ENCODE peak calls at places on chromosomes 5 and 9, in eight cellular contexts. One of them, this sample, is unnamed.

GRCh38 chr5:123511648-123512605 is at the start of gene CSNK1G3:
- DNase-seq in dorsolateral prefrontal cortex: peak
- DNase-seq in HFF-Myc: peak
- DNase-seq in K562: peak
- DNase-seq in heart right ventricle: peak
- DNase-seq in transverse colon: peak
- DNase-seq in epithelial cell of esophagus: peak
- DNase-seq in tibial nerve: peak
- DNase-seq in this sample: peak

GRCh38 chr9:120755827-120756434 is 37.3 kb downstream of the FBXW2 start:
- DNase-seq in dorsolateral prefrontal cortex: no peak
- DNase-seq in HFF-Myc: peak
- DNase-seq in K562: peak
- DNase-seq in heart right ventricle: peak
- DNase-seq in transverse colon: peak
- DNase-seq in epithelial cell of esophagus: peak
- DNase-seq in tibial nerve: peak
- DNase-seq in this sample: no peak

GRCh38 chr5:103834216-103834615 is 271.6 kb upstream of the NUDT12 start:
- DNase-seq in dorsolateral prefrontal cortex: no peak
- DNase-seq in HFF-Myc: no peak
- DNase-seq in K562: no peak
- DNase-seq in heart right ventricle: no peak
- DNase-seq in transverse colon: no peak
- DNase-seq in epithelial cell of esophagus: no peak
- DNase-seq in tibial nerve: no peak
- DNase-seq in this sample: no peak

GRCh38 chr5:39714036-39714698 is 289.4 kb upstream of the DAB2 start:
- DNase-seq in dorsolateral prefrontal cortex: no peak
- DNase-seq in HFF-Myc: no peak
- DNase-seq in K562: peak
- DNase-seq in heart right ventricle: peak
- DNase-seq in transverse colon: peak
- DNase-seq in epithelial cell of esophagus: peak
- DNase-seq in tibial nerve: no peak
- DNase-seq in this sample: no peak

GRCh38 chr5:168583742-168584482 is 4.7 kb upstream of the PANK3 start:
- DNase-seq in dorsolateral prefrontal cortex: no peak
- DNase-seq in HFF-Myc: no peak
- DNase-seq in K562: no peak
- DNase-seq in heart right ventricle: no peak
- DNase-seq in transverse colon: no peak
- DNase-seq in epithelial cell of esophagus: no peak
- DNase-seq in tibial nerve: no peak
- DNase-seq in this sample: no peak

GRCh38 chr5:92687793-92688467 is 893.1 kb downstream of the NR2F1-AS1 start:
- DNase-seq in dorsolateral prefrontal cortex: no peak
- DNase-seq in HFF-Myc: peak
- DNase-seq in K562: no peak
- DNase-seq in heart right ventricle: no peak
- DNase-seq in transverse colon: no peak
- DNase-seq in epithelial cell of esophagus: peak
- DNase-seq in tibial nerve: no peak
- DNase-seq in this sample: peak

GRCh38 chr5:140108093-140109049 is 5.5 kb upstream of the PURA start:
- DNase-seq in dorsolateral prefrontal cortex: peak
- DNase-seq in HFF-Myc: no peak
- DNase-seq in K562: no peak
- DNase-seq in heart right ventricle: peak
- DNase-seq in transverse colon: peak
- DNase-seq in epithelial cell of esophagus: peak
- DNase-seq in tibial nerve: no peak
- DNase-seq in this sample: no peak

GRCh38 chr5:6758201-6758600 is 45.0 kb downstream of the TENT4A start:
- DNase-seq in dorsolateral prefrontal cortex: no peak
- DNase-seq in HFF-Myc: no peak
- DNase-seq in K562: no peak
- DNase-seq in heart right ventricle: no peak
- DNase-seq in transverse colon: no peak
- DNase-seq in epithelial cell of esophagus: no peak
- DNase-seq in tibial nerve: no peak
- DNase-seq in this sample: no peak

GRCh38 chr9:132721661-132722060 is 51.4 kb downstream of the GTF3C4 start:
- DNase-seq in dorsolateral prefrontal cortex: no peak
- DNase-seq in HFF-Myc: no peak
- DNase-seq in K562: no peak
- DNase-seq in heart right ventricle: no peak
- DNase-seq in transverse colon: no peak
- DNase-seq in epithelial cell of esophagus: no peak
- DNase-seq in tibial nerve: no peak
- DNase-seq in this sample: no peak

GRCh38 chr5:178279723-178280438 is 47.3 kb upstream of the PHYKPL start:
- DNase-seq in dorsolateral prefrontal cortex: peak
- DNase-seq in HFF-Myc: peak
- DNase-seq in K562: peak
- DNase-seq in heart right ventricle: peak
- DNase-seq in transverse colon: peak
- DNase-seq in epithelial cell of esophagus: peak
- DNase-seq in tibial nerve: peak
- DNase-seq in this sample: peak

GRCh38 chr9:89935791-89936190 is 331.0 kb downstream of the GADD45G start:
- DNase-seq in dorsolateral prefrontal cortex: no peak
- DNase-seq in HFF-Myc: no peak
- DNase-seq in K562: no peak
- DNase-seq in heart right ventricle: no peak
- DNase-seq in transverse colon: no peak
- DNase-seq in epithelial cell of esophagus: no peak
- DNase-seq in tibial nerve: no peak
- DNase-seq in this sample: no peak

GRCh38 chr5:98771389-98772109 is 1.9 kb upstream of the RGMB start:
- DNase-seq in dorsolateral prefrontal cortex: no peak
- DNase-seq in HFF-Myc: peak
- DNase-seq in K562: peak
- DNase-seq in heart right ventricle: peak
- DNase-seq in transverse colon: peak
- DNase-seq in epithelial cell of esophagus: peak
- DNase-seq in tibial nerve: peak
- DNase-seq in this sample: peak

GRCh38 chr5:1515311-1515920 is 8.3 kb downstream of the LPCAT1 start:
- DNase-seq in dorsolateral prefrontal cortex: peak
- DNase-seq in HFF-Myc: no peak
- DNase-seq in K562: peak
- DNase-seq in heart right ventricle: no peak
- DNase-seq in transverse colon: peak
- DNase-seq in epithelial cell of esophagus: no peak
- DNase-seq in tibial nerve: peak
- DNase-seq in this sample: no peak

GRCh38 chr5:125137535-125137934 is 391.1 kb upstream of the ZNF608 start:
- DNase-seq in dorsolateral prefrontal cortex: no peak
- DNase-seq in HFF-Myc: no peak
- DNase-seq in K562: no peak
- DNase-seq in heart right ventricle: no peak
- DNase-seq in transverse colon: no peak
- DNase-seq in epithelial cell of esophagus: peak
- DNase-seq in tibial nerve: no peak
- DNase-seq in this sample: no peak

GRCh38 chr5:158917731-158918130 is 182.0 kb downstream of the EBF1 start:
- DNase-seq in dorsolateral prefrontal cortex: no peak
- DNase-seq in HFF-Myc: no peak
- DNase-seq in K562: no peak
- DNase-seq in heart right ventricle: peak
- DNase-seq in transverse colon: no peak
- DNase-seq in epithelial cell of esophagus: no peak
- DNase-seq in tibial nerve: no peak
- DNase-seq in this sample: no peak

GRCh38 chr9:121962421-121962820 is 130.7 kb downstream of the TTLL11 start:
- DNase-seq in dorsolateral prefrontal cortex: no peak
- DNase-seq in HFF-Myc: no peak
- DNase-seq in K562: no peak
- DNase-seq in heart right ventricle: no peak
- DNase-seq in transverse colon: no peak
- DNase-seq in epithelial cell of esophagus: peak
- DNase-seq in tibial nerve: no peak
- DNase-seq in this sample: no peak

DNA sequence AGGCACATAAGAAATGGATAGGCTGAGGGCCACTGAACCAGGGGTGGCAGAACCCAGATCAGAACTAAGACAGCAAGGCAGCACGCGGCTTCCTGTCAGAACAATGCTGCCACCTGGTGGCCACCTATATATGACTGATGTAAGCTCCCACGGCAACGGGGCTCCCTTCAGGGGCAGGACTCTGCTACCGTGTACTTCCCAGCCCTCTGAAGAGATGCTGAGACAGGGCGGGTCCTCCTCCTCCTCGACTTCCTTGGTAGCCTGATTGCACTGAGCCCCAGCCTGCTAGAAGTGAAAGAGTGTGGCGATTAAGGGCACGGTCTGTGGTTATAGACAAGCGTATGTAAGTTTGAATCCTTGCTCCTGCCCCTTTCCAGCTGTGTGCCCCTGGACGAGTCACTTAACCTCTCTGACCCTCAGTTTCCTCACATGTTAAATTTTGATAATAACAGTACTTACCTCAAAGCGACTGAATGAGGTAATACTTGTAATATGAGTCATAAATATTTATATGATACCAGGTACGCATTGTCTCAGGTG is 13.3 kb downstream of the RPS14 start:
- DNase-seq in dorsolateral prefrontal cortex: peak
- DNase-seq in HFF-Myc: peak
- DNase-seq in K562: peak
- DNase-seq in heart right ventricle: peak
- DNase-seq in transverse colon: peak
- DNase-seq in epithelial cell of esophagus: peak
- DNase-seq in tibial nerve: peak
- DNase-seq in this sample: peak
- TF ChIP-seq CTCF in dorsolateral prefrontal cortex: peak
- TF ChIP-seq CTCF in HFF-Myc: peak
- TF ChIP-seq CTCF in K562: peak
- TF ChIP-seq CTCF in heart right ventricle: peak
- TF ChIP-seq CTCF in transverse colon: peak
- TF ChIP-seq CTCF in epithelial cell of esophagus: peak
- TF ChIP-seq CTCF in tibial nerve: peak
- TF ChIP-seq CTCF in this sample: peak

GRCh38 chr9:126615791-126616447 is 2.2 kb downstream of the LMX1B start:
- DNase-seq in dorsolateral prefrontal cortex: no peak
- DNase-seq in HFF-Myc: no peak
- DNase-seq in K562: no peak
- DNase-seq in heart right ventricle: no peak
- DNase-seq in transverse colon: no peak
- DNase-seq in epithelial cell of esophagus: no peak
- DNase-seq in tibial nerve: no peak
- DNase-seq in this sample: no peak

GRCh38 chr9:126614088-126614454 is 343 bp downstream of the LMX1B start:
- DNase-seq in dorsolateral prefrontal cortex: no peak
- DNase-seq in HFF-Myc: no peak
- DNase-seq in K562: no peak
- DNase-seq in heart right ventricle: no peak
- DNase-seq in transverse colon: no peak
- DNase-seq in epithelial cell of esophagus: no peak
- DNase-seq in tibial nerve: no peak
- DNase-seq in this sample: no peak

GRCh38 chr9:126615251-126615790 is 1.6 kb downstream of the LMX1B start:
- DNase-seq in dorsolateral prefrontal cortex: no peak
- DNase-seq in HFF-Myc: no peak
- DNase-seq in K562: no peak
- DNase-seq in heart right ventricle: no peak
- DNase-seq in transverse colon: peak
- DNase-seq in epithelial cell of esophagus: peak
- DNase-seq in tibial nerve: no peak
- DNase-seq in this sample: no peak

GRCh38 chr9:126613656-126614055 is at the start of gene LMX1B:
- DNase-seq in dorsolateral prefrontal cortex: no peak
- DNase-seq in HFF-Myc: no peak
- DNase-seq in K562: no peak
- DNase-seq in heart right ventricle: peak
- DNase-seq in transverse colon: peak
- DNase-seq in epithelial cell of esophagus: peak
- DNase-seq in tibial nerve: no peak
- DNase-seq in this sample: no peak

GRCh38 chr9:126614455-126615248 is 924 bp downstream of the LMX1B start:
- DNase-seq in dorsolateral prefrontal cortex: no peak
- DNase-seq in HFF-Myc: no peak
- DNase-seq in K562: no peak
- DNase-seq in heart right ventricle: no peak
- DNase-seq in transverse colon: no peak
- DNase-seq in epithelial cell of esophagus: no peak
- DNase-seq in tibial nerve: no peak
- DNase-seq in this sample: no peak
- H3K4me3 ChIP-seq in dorsolateral prefrontal cortex: no peak
- H3K4me3 ChIP-seq in HFF-Myc: no peak
- H3K4me3 ChIP-seq in K562: no peak
- H3K4me3 ChIP-seq in heart right ventricle: peak
- H3K4me3 ChIP-seq in transverse colon: no peak
- H3K4me3 ChIP-seq in epithelial cell of esophagus: no peak
- H3K4me3 ChIP-seq in tibial nerve: no peak
- H3K4me3 ChIP-seq in this sample: no peak

GRCh38 chr5:78648359-78649219 is at the start of gene LHFPL2:
- DNase-seq in dorsolateral prefrontal cortex: peak
- DNase-seq in HFF-Myc: no peak
- DNase-seq in K562: peak
- DNase-seq in heart right ventricle: peak
- DNase-seq in transverse colon: peak
- DNase-seq in epithelial cell of esophagus: peak
- DNase-seq in tibial nerve: peak
- DNase-seq in this sample: no peak
- TF ChIP-seq CTCF in dorsolateral prefrontal cortex: no peak
- TF ChIP-seq CTCF in HFF-Myc: no peak
- TF ChIP-seq CTCF in K562: no peak
- TF ChIP-seq CTCF in heart right ventricle: no peak
- TF ChIP-seq CTCF in transverse colon: no peak
- TF ChIP-seq CTCF in epithelial cell of esophagus: no peak
- TF ChIP-seq CTCF in tibial nerve: no peak
- TF ChIP-seq CTCF in this sample: no peak

DNA sequence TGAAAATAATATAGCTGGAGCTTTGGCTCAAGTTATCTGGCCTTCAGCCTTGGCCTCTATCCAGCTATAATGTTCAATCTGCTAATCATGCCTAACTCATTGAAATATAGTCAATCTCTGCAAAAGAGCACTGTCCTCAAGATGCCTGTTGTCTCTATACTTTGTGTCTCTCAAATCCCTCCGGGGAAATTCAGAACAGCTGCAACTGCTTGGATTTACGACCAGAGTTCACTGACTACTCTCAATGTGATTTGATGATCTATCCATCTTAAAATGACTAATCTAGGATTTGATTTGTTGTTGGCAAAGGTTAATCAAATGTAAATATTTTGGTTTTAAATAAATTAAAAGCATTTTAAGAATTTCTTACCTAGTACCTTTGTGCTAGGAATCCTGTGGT is 40.9 kb downstream of the SVEP1 start:
- DNase-seq in dorsolateral prefrontal cortex: no peak
- DNase-seq in HFF-Myc: no peak
- DNase-seq in K562: no peak
- DNase-seq in heart right ventricle: no peak
- DNase-seq in transverse colon: no peak
- DNase-seq in epithelial cell of esophagus: no peak
- DNase-seq in tibial nerve: no peak
- DNase-seq in this sample: no peak
- H3K4me3 ChIP-seq in dorsolateral prefrontal cortex: no peak
- H3K4me3 ChIP-seq in HFF-Myc: no peak
- H3K4me3 ChIP-seq in K562: no peak
- H3K4me3 ChIP-seq in heart right ventricle: no peak
- H3K4me3 ChIP-seq in transverse colon: no peak
- H3K4me3 ChIP-seq in epithelial cell of esophagus: no peak
- H3K4me3 ChIP-seq in tibial nerve: no peak
- H3K4me3 ChIP-seq in this sample: no peak

This sample was measured in retinal pigment epithelial cell.